ENCODE peak calls at places on chromosomes 5 and 9, in seven cellular contexts. Q is activated T-helper 1 cell treated with anti-CD3 and anti-CD28 coated beads, Interleukin-2, amount 50 U/mL, for 16 hours; F is aorta; E is ELR; C is uterus; V is GM04504; P is stimulated activated CD8-positive, alpha-beta memory T cell treated with anti-CD3 and anti-CD28 coated beads, Interleukin-15, amount 100 ng/mL, for 48 hours. J is an unnamed sample.
A peak's percentile ranks its signal among the peaks of the same experiment; 100 is the strongest.

GRCh38 chr9:136019681-136020060 is 58.5 kb upstream of the UBAC1 start:
- DNase-seq in E (no peak), V (no peak), C (no peak), P (no peak), F (no peak), Q (no peak), J (no peak)

GRCh38 chr5:86968311-86968753 is 299.4 kb upstream of the RASA1 start:
- DNase-seq in F (no peak), V (peak; percentile 20), Q (no peak), P (no peak), E (peak; percentile 78), C (no peak), J (peak; percentile 76)

GRCh38 chr5:83528439-83528769 is 56.9 kb downstream of the VCAN start:
- DNase-seq in Q (no peak), V (no peak), C (no peak), P (no peak), F (no peak), E (no peak), J (no peak)

GRCh38 chr5:127705120-127705892 is 2.1 kb downstream of the CCDC192 start:
- DNase-seq in C (peak; percentile 26), E (peak; percentile 77), Q (no peak), F (no peak), P (no peak), V (peak; percentile 32), J (no peak)

GRCh38 chr5:102855684-102856373 is 100.7 kb downstream of the PAM start:
- DNase-seq in P (no peak), F (no peak), V (no peak), C (no peak), E (no peak), Q (no peak), J (no peak)

GRCh38 chr5:167096816-167097215 is 1194.6 kb upstream of the WWC1 start:
- DNase-seq in C (no peak), F (no peak), Q (no peak), V (no peak), E (no peak), P (no peak), J (no peak)

GRCh38 chr9:114694146-114694545 is 12.2 kb upstream of the TEX48 start:
- DNase-seq in E (peak; percentile 81), P (no peak), C (no peak), Q (no peak), F (no peak), V (peak; percentile 42), J (no peak)

GRCh38 chr9:108552459-108553040 is 303.2 kb downstream of the ACTL7B start:
- DNase-seq in E (peak; percentile 39), P (no peak), F (no peak), Q (no peak), C (peak; percentile 52), V (no peak), J (no peak)

GRCh38 chr5:142152383-142152730 is 43.8 kb downstream of the NDFIP1 start:
- DNase-seq in Q (no peak), F (no peak), E (peak; percentile 37), V (no peak), P (no peak), C (no peak), J (no peak)

GRCh38 chr5:123672067-123672466 is 160.1 kb downstream of the CSNK1G3 start:
- DNase-seq in E (no peak), C (no peak), V (no peak), Q (no peak), P (no peak), F (no peak), J (no peak)

J was measured in G401.